ENCODE peak calls at places on chromosomes 4 and X, in five cellular contexts. I is K562, U is GM12878, H is HepG2, D is H1. O is an unnamed sample.

GRCh38 chr4:166481014-166481507 is 608.0 kb downstream of the TLL1 start:
- DNase-seq in I (no peak), U (no peak), H (no peak), D (no peak), O (no peak)

GRCh38 chr4:25107827-25108516 is 52.3 kb downstream of the SEPSECS start:
- DNase-seq in I (no peak), U (no peak), H (peak; percentile 13), D (no peak), O (no peak)

GRCh38 chr4:7432531-7433375 is 2.0 kb downstream of the PSAPL1 start:
- DNase-seq in I (no peak), U (no peak), H (no peak), D (no peak), O (no peak)

GRCh38 chr4:84808332-84808731 is 158.2 kb downstream of the WDFY3 start:
- DNase-seq in I (no peak), U (no peak), H (no peak), D (no peak), O (no peak)

GRCh38 chrX:77448170-77448569 is 981 bp downstream of the FGF16 start:
- DNase-seq in I (no peak), U (no peak), H (no peak), D (peak; percentile 44), O (no peak)

GRCh38 chr4:37999000-37999745 is 39.0 kb downstream of the PTTG2 start:
- DNase-seq in I (no peak), U (no peak), H (no peak), D (no peak), O (no peak)

GRCh38 chr4:95059630-95060029 is 301.9 kb downstream of the BMPR1B start:
- DNase-seq in I (no peak), U (no peak), H (no peak), D (no peak), O (no peak)

GRCh38 chr4:107913283-107913899 is 18.0 kb upstream of the CYP2U1 start:
- DNase-seq in I (peak; percentile 51), U (no peak), H (peak; percentile 59), D (no peak), O (peak; percentile 54)

DNA sequence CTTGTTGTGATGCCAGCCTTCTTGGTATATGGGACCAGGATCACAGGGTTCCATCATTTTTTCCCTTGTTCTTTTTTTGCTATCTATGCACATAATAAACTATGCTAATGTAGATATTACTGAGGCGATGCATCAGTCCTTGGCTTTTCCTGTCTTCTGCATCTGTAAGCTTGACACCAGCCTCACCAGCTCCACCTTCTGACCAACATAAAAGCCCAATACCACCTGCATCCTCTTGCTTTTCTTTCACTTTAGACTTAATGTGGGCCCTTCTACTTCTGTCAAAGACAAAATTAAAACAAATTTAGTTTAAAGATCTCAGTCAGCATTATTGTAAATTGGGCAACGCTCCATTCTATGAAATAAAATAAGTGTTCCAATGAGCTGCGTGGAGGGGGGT is 1718.8 kb upstream of the PCDH10 start:
- DNase-seq in I (no peak), U (no peak), H (no peak), D (no peak), O (no peak)
- TF ChIP-seq SRF in I (no peak), U (no peak), H (no peak), D (no peak), O (no peak)

GRCh38 chr4:174523003-174523693 is 860 bp upstream of the HPGD start:
- DNase-seq in I (peak; percentile 21), U (no peak), H (no peak), D (no peak), O (no peak)
- H3K27ac ChIP-seq in I (peak overlapping the region; percentile 41), U (no peak overlapping the region), H (no peak overlapping the region), D (no peak overlapping the region), O (no peak overlapping the region)

GRCh38 chrX:14380044-14380443 is 149.3 kb upstream of the GLRA2 start:
- DNase-seq in I (no peak), U (no peak), H (no peak), D (no peak), O (no peak)
- TF ChIP-seq EZH2 in I (no peak), U (no peak), H (no peak), D (no peak), O (no peak)

DNA sequence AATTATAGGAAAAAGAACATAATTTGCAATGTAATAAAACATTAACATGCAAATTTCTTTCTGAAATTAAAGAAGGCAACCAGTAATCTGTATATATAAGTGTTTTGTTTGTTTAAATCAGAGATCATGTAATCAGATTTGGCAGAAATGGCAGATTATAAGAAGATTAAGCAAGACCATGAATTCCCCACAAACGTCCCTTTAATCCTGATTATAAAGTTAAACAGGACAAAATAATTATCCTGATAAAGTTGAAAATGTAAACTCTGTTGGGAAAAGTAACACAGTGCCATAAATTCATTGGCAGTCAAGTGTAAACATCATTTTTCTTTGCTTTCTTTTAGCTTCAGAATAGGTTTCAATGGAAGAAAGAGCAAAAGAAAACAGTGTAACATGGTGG is 256.4 kb downstream of the KCNIP4 start:
- DNase-seq in I (no peak), U (no peak), H (no peak), D (no peak), O (no peak)
- TF ChIP-seq SRF in I (no peak), U (no peak), H (no peak), D (no peak), O (no peak)

GRCh38 chr4:155512069-155512468 is 135.3 kb upstream of the MAP9 start:
- DNase-seq in I (no peak), U (no peak), H (no peak), D (no peak), O (no peak)

GRCh38 chr4:155514628-155515027 is 137.9 kb upstream of the MAP9 start:
- DNase-seq in I (no peak), U (no peak), H (no peak), D (no peak), O (no peak)

GRCh38 chr4:155509619-155510018 is 132.9 kb upstream of the MAP9 start:
- DNase-seq in I (no peak), U (no peak), H (no peak), D (no peak), O (no peak)

GRCh38 chr4:155512812-155513211 is 136.0 kb upstream of the MAP9 start:
- DNase-seq in I (no peak), U (no peak), H (no peak), D (no peak), O (no peak)

GRCh38 chr4:155510771-155511170 is 134.0 kb upstream of the MAP9 start:
- DNase-seq in I (no peak), U (no peak), H (no peak), D (no peak), O (no peak)
- H3K27ac ChIP-seq in I (no peak overlapping the region), U (no peak overlapping the region), H (no peak overlapping the region), D (no peak overlapping the region), O (no peak overlapping the region)

GRCh38 chrX:145821898-145822567 is 4.4 kb downstream of the SLITRK2 start:
- DNase-seq in I (no peak), U (no peak), H (no peak), D (no peak), O (no peak)
- TF ChIP-seq EZH2 in I (no peak), U (no peak), H (no peak), D (peak; percentile 64), O (no peak)

DNA sequence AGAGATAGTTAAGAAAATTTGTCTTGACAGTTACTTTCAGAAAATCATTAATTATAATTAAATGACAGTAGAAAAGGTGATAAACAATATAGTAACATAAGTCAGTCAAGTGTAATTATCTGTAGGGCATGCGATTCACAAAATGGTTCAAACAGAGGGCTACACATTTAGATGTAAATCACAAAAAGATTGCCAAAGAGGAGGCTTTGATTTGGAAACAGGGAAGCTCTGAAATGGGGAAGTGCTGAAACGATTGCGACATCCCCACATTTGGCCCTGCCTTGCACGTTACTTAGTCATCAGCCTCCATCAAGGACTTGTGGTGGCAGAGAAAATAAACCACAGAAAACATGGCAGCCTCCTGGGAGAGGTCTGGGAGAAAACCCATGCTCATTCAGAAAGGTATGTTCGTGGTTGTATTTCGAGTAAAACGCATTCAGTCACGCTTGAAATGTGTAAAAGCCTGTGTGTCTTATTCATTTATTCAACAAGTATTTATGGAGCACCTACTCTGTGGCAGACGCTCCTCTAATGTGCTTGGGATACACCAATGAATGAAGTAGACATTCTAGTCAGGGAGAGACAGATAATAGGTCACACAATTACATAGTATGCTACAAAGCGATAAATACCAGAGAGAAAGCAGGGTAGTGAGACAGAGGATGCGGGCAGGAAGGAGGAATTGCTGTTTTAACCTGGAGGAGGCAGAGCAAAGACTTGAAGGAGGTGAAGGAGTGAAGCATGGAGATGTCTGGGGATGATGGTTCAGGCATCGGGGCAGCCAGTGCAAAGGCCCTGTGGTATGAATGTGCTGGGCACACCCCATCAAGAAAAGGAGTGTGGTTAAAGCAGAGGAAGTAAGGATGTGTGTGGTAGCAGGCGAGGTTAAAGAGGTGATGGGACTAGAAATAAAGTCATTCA is 7.8 kb downstream of the RBM47 start:
- DNase-seq in I (peak; percentile 16), U (peak; percentile 93), H (peak; percentile 60), D (no peak), O (peak; percentile 79)
- TF ChIP-seq SRF in I (no peak), U (peak; percentile 71), H (no peak), D (no peak), O (peak; percentile 41)

DNA sequence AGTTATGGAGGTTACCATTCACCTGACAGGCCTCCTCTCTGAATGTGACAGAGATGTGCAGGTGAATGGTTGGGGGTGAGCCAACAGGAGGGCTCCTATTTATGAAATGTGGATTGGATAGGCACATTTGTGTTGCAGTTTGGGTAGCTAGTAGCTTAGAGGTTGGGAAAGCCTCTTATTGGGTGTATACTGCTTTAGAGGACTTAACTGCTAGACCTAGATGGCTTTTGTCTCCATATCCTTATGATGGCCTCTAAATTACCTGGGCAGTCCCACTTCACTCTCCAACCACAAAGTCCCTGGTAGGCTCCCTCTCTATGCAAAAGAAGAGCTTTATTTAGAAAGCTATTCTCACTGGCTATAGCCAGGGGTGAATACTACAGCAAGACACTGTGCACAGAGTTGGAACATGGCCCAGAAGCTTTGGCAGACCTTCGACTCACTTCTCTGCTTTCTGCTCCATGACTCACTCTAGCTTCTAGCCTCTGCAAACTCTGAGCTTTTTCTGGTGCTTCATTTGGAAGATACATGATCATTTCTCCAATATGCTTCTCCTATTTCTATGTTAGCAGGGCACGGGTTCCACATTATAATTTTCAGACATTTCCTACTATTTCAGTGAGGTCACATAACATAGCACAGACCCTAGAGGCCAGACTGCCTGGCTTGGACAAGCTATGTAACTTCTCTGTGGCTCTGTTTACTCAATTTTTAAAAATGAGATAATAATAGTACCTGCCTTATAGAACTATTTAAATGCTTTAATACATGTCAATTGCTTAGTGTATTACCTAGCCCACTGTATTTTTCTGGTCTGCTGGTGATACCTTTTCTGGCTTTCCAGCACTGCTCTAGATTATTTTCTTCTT is 6.0 kb upstream of the VGLL1 start:
- DNase-seq in I (no peak), U (no peak), H (no peak), D (no peak), O (no peak)
- H3K27ac ChIP-seq in I (no peak overlapping the region), U (no peak overlapping the region), H (no peak overlapping the region), D (no peak overlapping the region), O (no peak overlapping the region)

DNA sequence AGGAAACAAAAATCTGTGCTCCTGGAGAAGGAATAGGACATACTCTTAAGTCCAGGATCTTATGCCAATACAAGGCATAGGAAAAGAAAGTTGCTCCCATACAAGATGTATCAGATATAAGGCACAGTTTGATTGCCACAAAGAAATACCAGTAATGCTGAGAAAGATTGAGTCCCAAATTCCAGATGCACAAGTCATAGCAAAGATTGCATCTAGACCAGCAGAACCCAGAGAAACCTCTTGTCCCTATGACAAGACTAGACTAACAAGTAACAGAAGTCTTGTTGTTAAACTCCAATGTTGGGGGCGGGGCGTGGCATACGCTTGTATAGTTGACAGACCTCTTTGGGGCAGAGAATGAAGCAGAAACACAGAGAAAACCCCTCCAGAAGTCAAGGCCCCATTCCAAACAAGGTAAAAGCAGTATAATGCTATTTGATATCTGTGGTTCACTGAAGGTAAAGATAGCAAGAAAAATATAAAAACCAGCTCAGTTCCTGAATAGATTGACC is 671.5 kb upstream of the GRIA3 start:
- DNase-seq in I (no peak), U (no peak), H (no peak), D (no peak), O (no peak)
- TF ChIP-seq EZH2 in I (no peak), U (no peak), H (no peak), D (no peak), O (no peak)